ENCODE peak calls at places on chromosomes 16 and 17, in ten cellular contexts. I is heart right ventricle; H is A549; A is upper lobe of right lung; F is naive thymus-derived CD4-positive, alpha-beta T cell; J is ascending aorta; S is HL-60; K is pancreas; Y is colonic mucosa; D is fibroblast of lung. U is an unnamed sample.

GRCh38 chr16:23510154-23510914 is at the start of gene GGA2:
- DNase-seq in I (peak), H (peak), A (peak), F (peak), J (peak), S (peak), K (peak), Y (peak), D (peak), U (no peak)

GRCh38 chr17:56230660-56231059 is 77.4 kb downstream of the ANKFN1 start:
- DNase-seq in I (no peak), H (no peak), A (no peak), F (no peak), J (no peak), S (no peak), K (no peak), Y (no peak), D (peak), U (no peak)

GRCh38 chr16:9092963-9093477 is 1.6 kb downstream of the HAPSTR1 start:
- DNase-seq in I (peak), H (peak), A (peak), F (no peak), J (no peak), S (no peak), K (peak), Y (peak), D (no peak), U (no peak)

GRCh38 chr17:2051388-2052237 is 3.3 kb upstream of the HIC1 start:
- DNase-seq in I (no peak), H (no peak), A (no peak), F (no peak), J (no peak), S (no peak), K (no peak), Y (no peak), D (no peak), U (no peak)

GRCh38 chr17:35433075-35433894 is 985 bp upstream of the SLFN12 start:
- DNase-seq in I (peak), H (peak), A (peak), F (no peak), J (peak), S (peak), K (peak), Y (peak), D (peak), U (peak)

GRCh38 chr16:88706288-88706964 is at the start of the genes CTU2 and RNF166:
- DNase-seq in I (peak), H (peak), A (peak), F (peak), J (peak), S (peak), K (peak), Y (peak), D (peak), U (peak)

GRCh38 chr17:8904686-8905085 is 37.2 kb upstream of the PIK3R6 start:
- DNase-seq in I (no peak), H (no peak), A (no peak), F (no peak), J (no peak), S (no peak), K (no peak), Y (no peak), D (no peak), U (no peak)

GRCh38 chr17:4540224-4541040 is 14.8 kb downstream of the MYBBP1A start:
- DNase-seq in I (no peak), H (no peak), A (no peak), F (no peak), J (no peak), S (no peak), K (no peak), Y (no peak), D (no peak), U (no peak)

GRCh38 chr17:46193246-46193625 is at the start of gene KANSL1:
- DNase-seq in I (peak), H (peak), A (peak), F (peak), J (no peak), S (peak), K (peak), Y (peak), D (peak), U (peak)

GRCh38 chr16:66079671-66080070 is 286.8 kb upstream of the CDH5 start:
- DNase-seq in I (no peak), H (no peak), A (no peak), F (no peak), J (no peak), S (no peak), K (no peak), Y (no peak), D (peak), U (no peak)

GRCh38 chr17:73643012-73643845 is 1.0 kb downstream of the SDK2 start:
- DNase-seq in I (no peak), H (peak), A (peak), F (peak), J (no peak), S (no peak), K (no peak), Y (peak), D (no peak), U (no peak)

GRCh38 chr17:27479838-27480237 is 23.6 kb downstream of the KSR1 start:
- DNase-seq in I (no peak), H (no peak), A (peak), F (no peak), J (no peak), S (no peak), K (no peak), Y (no peak), D (no peak), U (no peak)
- H3K4me3 ChIP-seq in I (no peak), H (no peak), A (no peak), F (no peak), J (no peak), S (no peak), K (no peak), Y (no peak), D (no peak), U (no peak)

DNA sequence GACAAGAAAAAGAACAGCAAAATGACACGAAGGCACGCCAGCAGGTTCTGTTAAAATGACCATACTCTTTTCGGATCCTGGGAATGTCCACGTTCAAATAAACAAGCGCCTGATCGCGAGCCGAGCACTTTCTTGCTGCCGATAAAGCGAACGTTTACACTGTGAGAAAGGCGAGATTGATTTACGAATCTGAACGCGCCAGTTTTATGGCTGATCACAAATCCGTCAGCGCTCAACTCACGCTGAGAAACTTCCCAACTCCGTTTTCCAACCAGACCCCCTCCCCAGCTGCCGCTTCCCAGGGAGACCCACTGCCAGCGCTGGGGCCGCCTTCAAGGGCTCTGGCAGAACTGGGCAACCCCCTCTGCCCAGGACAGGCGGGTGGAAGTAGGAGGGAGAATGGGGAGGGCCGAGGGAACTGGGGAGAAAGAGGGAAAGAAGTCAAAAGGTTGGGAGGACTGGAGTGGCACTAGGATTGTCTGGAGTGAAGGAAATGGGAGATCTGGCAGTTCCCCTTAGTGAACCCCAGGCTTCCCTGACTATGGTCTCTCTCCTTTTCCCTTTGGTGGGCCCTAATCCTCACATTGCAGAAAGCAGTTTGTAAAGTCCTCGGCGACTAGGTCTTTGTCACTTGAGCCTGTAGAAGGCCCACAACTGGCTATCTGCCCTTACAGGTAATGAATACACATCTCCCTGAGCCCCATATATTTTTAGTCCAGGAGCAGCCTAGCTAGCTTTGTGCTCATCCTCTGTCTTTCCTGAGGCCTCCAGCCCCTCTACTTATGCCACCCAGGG is 6.9 kb downstream of the HOXB4 start:
- DNase-seq in I (no peak), H (no peak), A (no peak), F (no peak), J (no peak), S (no peak), K (no peak), Y (no peak), D (peak), U (no peak)
- H3K4me3 ChIP-seq in I (no peak), H (no peak), A (peak), F (no peak), J (peak), S (no peak), K (no peak), Y (no peak), D (peak), U (peak)

GRCh38 chr16:54283735-54284318 is 2.8 kb downstream of the IRX3 start:
- DNase-seq in I (no peak), H (no peak), A (no peak), F (no peak), J (no peak), S (no peak), K (no peak), Y (no peak), D (no peak), U (no peak)
- H3K4me3 ChIP-seq in I (peak), H (peak), A (peak), F (no peak), J (peak), S (peak), K (peak), Y (no peak), D (no peak), U (peak)

DNA sequence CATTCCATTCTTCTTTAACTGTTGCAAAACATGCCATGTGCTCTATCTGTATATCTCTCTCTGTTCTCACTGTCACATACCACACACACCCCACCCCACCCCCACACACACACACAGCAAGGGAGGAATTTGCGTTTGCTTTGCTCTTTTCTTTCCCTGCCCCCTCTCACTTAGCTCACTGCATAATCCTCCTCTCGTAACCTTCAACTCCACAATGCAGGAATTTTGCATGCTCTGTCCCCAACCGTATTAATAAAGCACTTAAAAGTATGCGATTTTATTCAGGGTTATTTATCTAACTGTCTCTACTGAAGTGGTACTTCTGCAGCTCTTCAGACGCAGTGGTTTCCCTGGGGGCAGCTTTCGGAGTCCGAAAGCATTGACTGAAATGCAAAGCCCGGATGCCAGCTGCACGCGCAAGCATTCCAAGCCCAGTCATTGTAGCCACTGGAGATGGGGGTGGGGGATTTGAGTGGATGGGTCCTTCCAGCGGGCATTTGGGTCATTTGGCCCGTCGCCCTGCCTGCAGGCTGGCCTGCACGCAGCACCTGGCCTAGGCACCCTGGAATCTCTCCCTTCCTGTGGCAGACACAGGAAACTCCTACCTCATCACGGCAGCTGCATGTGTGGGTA is 105.3 kb upstream of the RBFOX1 start:
- DNase-seq in I (no peak), H (no peak), A (no peak), F (no peak), J (no peak), S (no peak), K (no peak), Y (no peak), D (no peak), U (no peak)
- H3K4me3 ChIP-seq in I (no peak), H (no peak), A (no peak), F (no peak), J (no peak), S (no peak), K (no peak), Y (no peak), D (no peak), U (no peak)

DNA sequence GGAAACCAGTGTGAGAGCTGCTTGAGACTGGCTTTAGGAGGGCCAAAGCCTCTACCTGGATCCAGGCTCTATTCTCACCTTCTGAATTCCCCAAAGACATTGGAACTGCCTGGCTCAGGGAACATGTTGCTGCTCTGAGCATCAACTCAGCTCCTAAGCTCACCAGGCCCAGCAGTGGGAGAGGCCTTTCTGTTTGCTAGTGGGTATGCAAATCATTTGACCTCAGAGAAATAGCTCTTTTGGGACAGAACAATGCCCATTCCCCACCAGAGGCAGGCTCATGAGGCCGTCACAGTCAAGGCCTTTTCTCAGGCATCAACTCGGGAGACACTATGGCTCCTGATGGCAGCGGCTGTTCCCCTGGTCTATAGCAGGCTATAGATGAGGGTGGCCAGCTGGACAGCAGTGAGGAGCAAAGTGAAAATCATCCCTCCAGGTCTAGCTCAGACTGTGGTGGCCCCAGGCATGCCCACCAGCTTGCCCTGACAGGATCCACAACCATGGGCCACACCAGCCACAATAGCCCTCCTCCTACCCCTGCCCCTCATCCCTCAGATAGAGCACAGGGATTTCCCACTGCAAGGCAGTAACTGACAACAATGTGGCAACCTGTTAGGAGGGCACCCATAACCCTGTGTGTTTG is 30.4 kb upstream of the GFOD2 start:
- DNase-seq in I (no peak), H (no peak), A (no peak), F (no peak), J (no peak), S (no peak), K (no peak), Y (no peak), D (no peak), U (no peak)
- H3K4me3 ChIP-seq in I (no peak), H (no peak), A (no peak), F (no peak), J (no peak), S (no peak), K (no peak), Y (no peak), D (no peak), U (no peak)

GRCh38 chr17:64747938-64748540 is 85.9 kb upstream of the SMURF2 start:
- DNase-seq in I (no peak), H (no peak), A (no peak), F (no peak), J (no peak), S (no peak), K (no peak), Y (no peak), D (peak), U (no peak)
- H3K4me3 ChIP-seq in I (no peak), H (no peak), A (no peak), F (no peak), J (no peak), S (no peak), K (no peak), Y (no peak), D (no peak), U (no peak)

GRCh38 chr16:22124583-22125284 is 32.4 kb downstream of the VWA3A start:
- DNase-seq in I (no peak), H (no peak), A (no peak), F (no peak), J (no peak), S (no peak), K (no peak), Y (no peak), D (no peak), U (no peak)
- H3K4me3 ChIP-seq in I (no peak), H (no peak), A (no peak), F (no peak), J (no peak), S (no peak), K (no peak), Y (no peak), D (no peak), U (no peak)

GRCh38 chr16:57283214-57283955 is 1.1 kb downstream of the PLLP start:
- DNase-seq in I (no peak), H (no peak), A (peak), F (no peak), J (no peak), S (no peak), K (peak), Y (peak), D (no peak), U (no peak)

GRCh38 chr16:57283956-57284205 is 591 bp downstream of the PLLP start:
- DNase-seq in I (no peak), H (no peak), A (no peak), F (no peak), J (no peak), S (no peak), K (no peak), Y (no peak), D (no peak), U (no peak)

GRCh38 chr16:57285379-57285778 is 907 bp upstream of the PLLP start:
- DNase-seq in I (no peak), H (no peak), A (no peak), F (no peak), J (no peak), S (no peak), K (no peak), Y (no peak), D (no peak), U (no peak)

GRCh38 chr16:57284206-57284951 is at the start of gene PLLP:
- DNase-seq in I (no peak), H (peak), A (peak), F (peak), J (no peak), S (no peak), K (peak), Y (peak), D (peak), U (no peak)

DNA sequence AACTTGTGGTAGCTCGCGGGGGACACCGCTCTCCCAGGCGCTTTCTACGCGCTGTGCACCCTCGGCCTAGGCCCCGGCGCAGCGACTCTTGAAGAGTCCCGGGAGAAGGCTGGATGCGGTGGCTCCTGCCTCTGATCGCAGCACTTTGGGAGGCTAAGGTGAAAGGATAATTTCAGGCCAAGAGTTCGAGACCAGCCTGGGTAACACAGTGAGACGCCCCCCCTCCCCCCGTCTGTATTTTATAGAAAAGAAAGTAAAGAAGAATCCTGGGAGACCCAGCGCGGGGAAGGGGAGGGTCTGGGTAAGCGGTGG is 436 bp upstream of the PLLP start:
- DNase-seq in I (no peak), H (no peak), A (no peak), F (no peak), J (no peak), S (no peak), K (no peak), Y (no peak), D (no peak), U (no peak)
- H3K4me3 ChIP-seq in I (peak), H (peak), A (peak), F (peak), J (peak), S (peak), K (peak), Y (peak), D (peak), U (peak)

GRCh38 chr17:20174588-20175265 is 165.6 kb downstream of the SPECC1 start:
- DNase-seq in I (no peak), H (no peak), A (no peak), F (no peak), J (no peak), S (no peak), K (no peak), Y (no peak), D (peak), U (no peak)
- H3K4me3 ChIP-seq in I (no peak), H (no peak), A (no peak), F (no peak), J (no peak), S (no peak), K (no peak), Y (no peak), D (no peak), U (no peak)

U was measured in AG04449.